ENCODE peak calls at places on chromosomes 13 and 19, in seven cellular contexts. T is esophagus squamous epithelium, V is cardiac muscle cell, J is fibroblast of lung, N is heart left ventricle, S is Karpas-422, Q is aorta. F is an unnamed sample. For H3K27me3 and H3K4me1, the result is how much of the 10 kb centered on the place peaks cover.

GRCh38 chr13:106738279-106738678 is 170.3 kb upstream of the ARGLU1 start:
- DNase-seq in J (no peak), Q (no peak), V (no peak), N (no peak), T (no peak), S (no peak), F (no peak)

GRCh38 chr13:32008518-32009175 is 22.9 kb upstream of the FRY start:
- DNase-seq in Q (no peak), N (no peak), V (no peak), S (no peak), T (no peak), J (no peak), F (no peak)

GRCh38 chr13:50387124-50387581 is 371.9 kb downstream of the KCNRG start:
- DNase-seq in J (peak), N (peak), S (peak), Q (no peak), V (peak), T (no peak), F (peak)

GRCh38 chr13:51026016-51026415 is 85.1 kb downstream of the C13orf42 start:
- DNase-seq in J (no peak), S (no peak), Q (no peak), V (no peak), T (no peak), N (no peak), F (no peak)

GRCh38 chr19:39735688-39736087 is 2.1 kb downstream of the CLC start:
- DNase-seq in V (no peak), T (no peak), J (no peak), Q (no peak), N (no peak), S (peak), F (no peak)

GRCh38 chr19:1512671-1513491 is at the start of gene ADAMTSL5:
- DNase-seq in Q (no peak), S (peak), T (no peak), V (peak), N (peak), J (peak), F (peak)

GRCh38 chr13:69524459-69525155 is 583.0 kb upstream of the ATXN8OS start:
- DNase-seq in T (no peak), N (no peak), J (peak), Q (no peak), V (no peak), S (peak), F (no peak)

GRCh38 chr13:110549795-110550160 is 11.7 kb downstream of the RAB20 start:
- DNase-seq in Q (peak), N (no peak), S (no peak), T (no peak), J (no peak), V (no peak), F (no peak)

GRCh38 chr19:50313812-50314536 is 15.2 kb downstream of the KCNC3 start:
- DNase-seq in V (peak), T (no peak), S (peak), Q (peak), N (no peak), J (no peak), F (no peak)

GRCh38 chr19:6065685-6066365 is 44.5 kb downstream of the RFX2 start:
- DNase-seq in V (no peak), N (no peak), T (no peak), J (no peak), Q (peak), S (no peak), F (peak)

GRCh38 chr13:99982741-99983400 is 1.3 kb downstream of the ZIC2 start:
- DNase-seq in Q (no peak), N (no peak), T (no peak), V (peak), S (no peak), J (no peak), F (no peak)

GRCh38 chr19:31562916-31563626 is 213.8 kb upstream of the TSHZ3 start:
- DNase-seq in Q (no peak), T (no peak), N (no peak), V (no peak), J (no peak), S (no peak), F (no peak)

GRCh38 chr13:92613921-92614320 is 612.7 kb upstream of the GPC6 start:
- DNase-seq in T (no peak), V (no peak), J (no peak), N (no peak), S (no peak), Q (no peak), F (no peak)

GRCh38 chr13:47215741-47216140 is 318.9 kb upstream of the HTR2A start:
- DNase-seq in J (peak), Q (no peak), V (no peak), N (no peak), T (no peak), S (no peak), F (no peak)

GRCh38 chr19:38869160-38869835 is 8.8 kb downstream of the RINL start:
- DNase-seq in V (no peak), Q (no peak), T (no peak), J (no peak), S (no peak), N (no peak), F (no peak)

GRCh38 chr13:64471916-64472315 is 2758.2 kb downstream of the PCDH9 start:
- DNase-seq in V (peak), J (peak), Q (no peak), N (no peak), S (peak), T (no peak), F (no peak)

DNA sequence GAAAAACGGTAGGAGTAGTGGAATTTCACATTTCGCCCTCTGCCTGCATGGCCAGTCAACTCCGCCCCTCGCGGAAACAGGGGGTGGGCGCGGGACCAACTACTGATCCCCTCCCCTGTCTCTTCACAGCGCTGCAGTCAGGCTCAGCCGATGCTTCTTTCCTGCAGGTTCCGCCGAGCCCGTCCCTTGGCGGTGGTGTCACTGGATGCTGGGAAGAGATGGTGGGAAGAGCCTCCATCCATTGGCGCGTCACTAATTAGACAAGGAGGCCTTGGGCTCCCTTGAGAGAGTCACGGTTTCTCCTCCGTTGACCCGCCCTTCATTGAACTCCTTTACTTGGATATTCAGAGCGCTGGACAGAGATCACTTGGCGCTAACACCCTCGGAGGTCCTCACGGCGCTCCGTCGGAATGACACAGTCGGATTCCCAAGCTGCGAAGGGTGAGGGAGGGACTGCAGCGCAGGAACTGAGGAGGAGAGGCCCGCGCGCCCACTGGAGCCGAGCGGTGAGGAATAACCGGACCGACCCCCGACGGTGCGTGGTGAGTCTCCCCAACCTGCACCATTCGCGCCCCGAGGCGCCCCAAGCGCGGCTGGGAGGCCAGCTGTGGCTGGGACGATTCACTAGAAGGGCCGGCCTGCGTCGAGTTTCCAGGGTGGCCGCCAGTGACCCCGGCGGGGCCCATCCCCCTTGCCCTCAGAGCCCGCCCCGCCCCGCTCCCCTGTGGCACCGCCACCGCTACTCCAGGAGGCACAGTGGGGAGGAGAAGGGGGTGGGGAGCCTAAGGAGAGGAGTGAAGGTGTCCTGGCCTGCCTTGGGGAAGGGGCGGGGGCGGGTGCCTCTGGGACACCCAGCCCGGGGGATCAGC is 11.2 kb upstream of the CEACAM21 start:
- DNase-seq in V (peak), J (no peak), Q (no peak), N (no peak), T (no peak), S (no peak), F (no peak)
- H3K27me3 ChIP-seq in V (under half), J (under half), Q (under half), N (under half), T (half or more), S (under half), F (half or more)

DNA sequence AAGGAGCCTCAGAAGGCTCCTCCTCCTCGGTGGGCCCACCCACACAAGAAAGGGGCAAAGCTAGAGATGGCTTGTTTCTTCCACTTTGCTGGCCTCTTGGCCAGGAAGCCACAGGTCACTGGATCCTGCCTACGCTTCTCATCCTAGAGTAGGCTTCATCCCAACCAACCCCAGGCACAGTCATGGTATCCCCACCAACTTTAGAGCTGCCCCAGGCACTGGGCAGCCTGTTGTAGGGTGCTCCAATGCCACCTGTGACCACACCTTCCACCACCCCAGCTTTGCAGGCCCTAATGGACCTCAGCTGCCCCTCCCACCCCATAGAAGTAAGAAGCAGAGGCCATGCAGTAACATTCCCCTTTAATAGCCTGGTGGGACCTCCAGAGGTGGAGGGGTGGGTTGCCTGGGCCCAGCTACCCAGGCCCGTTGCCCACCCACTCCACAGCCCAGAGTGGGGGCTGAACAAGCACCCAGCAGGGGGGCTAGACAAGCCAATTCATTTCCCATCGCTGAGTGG is 522 bp upstream of the CHMP2A start:
- DNase-seq in N (no peak), V (no peak), S (no peak), J (no peak), Q (peak), T (no peak), F (peak)
- H3K4me3 ChIP-seq in N (peak), V (peak), S (peak), J (peak), Q (no peak), T (peak), F (peak)

GRCh38 chr19:19866599-19867248 is 1.0 kb downstream of the ZNF253 start:
- DNase-seq in N (no peak), J (peak), V (peak), T (no peak), S (peak), Q (no peak), F (no peak)

GRCh38 chr19:19865750-19866598 is at the start of gene ZNF253:
- DNase-seq in N (peak), T (peak), Q (peak), V (peak), S (peak), J (peak), F (peak)

GRCh38 chr19:19873381-19873780 is 7.7 kb downstream of the ZNF253 start:
- DNase-seq in J (no peak), N (no peak), V (no peak), S (no peak), Q (no peak), T (no peak), F (no peak)

GRCh38 chr19:19871932-19872331 is 6.2 kb downstream of the ZNF253 start:
- DNase-seq in V (no peak), T (no peak), J (no peak), N (no peak), S (no peak), Q (no peak), F (no peak)
- H3K4me1 ChIP-seq in V (under half), T (under half), J (under half), N (under half), S (under half), Q (under half), F (half or more)

DNA sequence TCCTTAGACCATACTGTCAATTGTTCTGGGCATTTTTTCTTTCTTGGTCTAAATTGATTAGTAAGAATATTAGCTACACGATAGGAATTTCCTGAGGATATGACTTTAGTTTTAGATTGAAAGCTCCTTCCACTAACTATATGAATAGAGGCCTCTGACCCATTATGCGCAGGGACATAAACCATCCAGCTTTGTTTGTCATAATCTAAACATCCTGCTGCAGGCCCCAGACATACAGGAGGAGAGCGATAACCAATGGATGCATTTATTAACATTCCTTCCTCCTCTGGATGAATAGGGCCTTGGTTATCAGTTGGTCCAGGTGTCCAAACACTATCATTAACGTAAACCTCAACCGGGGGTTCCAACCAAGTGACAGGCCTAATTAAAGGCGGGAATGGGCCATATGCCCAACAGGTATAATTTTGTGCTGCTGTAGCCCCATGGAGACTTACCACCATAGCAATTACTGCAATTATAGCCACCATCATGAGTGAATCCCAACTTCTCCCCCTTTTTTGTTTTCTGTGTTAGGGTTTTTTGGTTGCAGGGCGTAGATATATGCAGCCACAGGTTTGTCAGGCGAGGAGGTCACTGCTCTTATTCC is 32.6 kb downstream of the CLEC4M start:
- DNase-seq in J (no peak), N (no peak), Q (no peak), S (no peak), V (no peak), T (no peak), F (no peak)
- H3K27me3 ChIP-seq in J (under half), N (under half), Q (under half), S (under half), V (under half), T (half or more), F (half or more)

DNA sequence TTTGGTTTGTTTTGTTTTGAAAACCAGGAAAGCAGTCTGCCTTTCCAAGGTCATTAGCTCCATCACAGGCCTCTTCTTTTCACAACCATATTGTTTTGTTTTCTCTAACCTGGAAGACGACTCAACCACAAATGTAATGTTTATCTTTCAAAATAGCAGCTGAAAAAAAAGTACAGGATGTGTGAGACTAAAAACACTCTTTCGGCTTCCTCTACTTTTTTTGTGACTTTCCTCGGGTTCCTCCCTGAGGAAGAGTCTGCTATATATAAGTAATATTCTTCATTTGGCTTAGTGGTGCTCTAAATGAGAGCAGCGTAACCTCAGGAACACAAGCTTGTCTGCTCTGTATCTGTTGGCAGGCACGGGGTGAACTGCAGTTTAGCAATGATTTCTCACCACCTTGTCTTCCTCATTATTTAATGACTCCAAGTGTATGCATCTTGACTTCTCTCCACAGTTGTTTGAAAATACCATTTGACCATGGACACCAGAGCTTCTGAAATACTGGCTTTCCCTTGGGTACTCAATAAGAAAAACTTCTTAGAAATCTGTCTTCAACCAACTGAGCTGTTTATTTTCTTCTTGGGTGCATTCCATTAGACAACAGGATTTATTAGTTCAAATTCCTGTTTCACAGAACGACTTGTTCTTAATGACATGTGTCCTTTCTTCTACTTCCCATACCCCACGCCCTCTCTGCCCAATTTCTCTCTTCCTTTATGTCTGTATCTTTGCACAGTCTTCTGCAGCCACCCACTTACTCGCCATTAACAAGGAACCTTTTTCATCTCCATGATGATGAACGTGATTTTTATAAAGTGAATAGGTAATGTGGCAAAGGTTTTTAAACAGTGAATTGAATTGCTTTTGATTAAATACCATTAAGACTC is 11.5 kb upstream of the ITM2B start:
- DNase-seq in Q (no peak), T (no peak), S (no peak), V (no peak), N (no peak), J (no peak), F (no peak)
- H3K4me3 ChIP-seq in Q (no peak), T (peak), S (no peak), V (no peak), N (peak), J (no peak), F (peak)

DNA sequence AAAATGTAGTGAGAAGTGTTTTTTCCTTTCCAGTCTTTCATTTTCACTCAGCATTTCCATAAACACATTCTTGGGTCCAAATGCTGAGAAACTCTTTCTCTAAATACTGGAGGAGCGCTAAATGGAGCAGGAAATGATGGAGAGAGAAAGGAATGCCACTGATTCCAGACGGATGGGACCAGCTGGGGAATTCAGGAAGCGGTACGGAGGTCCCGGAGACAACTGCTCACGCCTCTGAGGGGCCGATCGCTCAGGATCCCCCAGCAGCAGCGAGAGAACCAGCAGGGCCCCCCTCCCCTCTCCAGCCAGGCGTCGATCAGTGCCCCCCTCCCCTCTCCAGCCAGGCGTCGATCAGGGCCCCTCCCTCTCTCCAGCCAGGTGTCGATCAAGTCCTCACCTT is 13.2 kb downstream of the RASA3 start:
- DNase-seq in N (no peak), T (no peak), V (peak), Q (no peak), S (no peak), J (peak), F (no peak)
- H3K4me1 ChIP-seq in N (half or more), T (under half), V (under half), Q (under half), S (under half), J (half or more), F (half or more)

DNA sequence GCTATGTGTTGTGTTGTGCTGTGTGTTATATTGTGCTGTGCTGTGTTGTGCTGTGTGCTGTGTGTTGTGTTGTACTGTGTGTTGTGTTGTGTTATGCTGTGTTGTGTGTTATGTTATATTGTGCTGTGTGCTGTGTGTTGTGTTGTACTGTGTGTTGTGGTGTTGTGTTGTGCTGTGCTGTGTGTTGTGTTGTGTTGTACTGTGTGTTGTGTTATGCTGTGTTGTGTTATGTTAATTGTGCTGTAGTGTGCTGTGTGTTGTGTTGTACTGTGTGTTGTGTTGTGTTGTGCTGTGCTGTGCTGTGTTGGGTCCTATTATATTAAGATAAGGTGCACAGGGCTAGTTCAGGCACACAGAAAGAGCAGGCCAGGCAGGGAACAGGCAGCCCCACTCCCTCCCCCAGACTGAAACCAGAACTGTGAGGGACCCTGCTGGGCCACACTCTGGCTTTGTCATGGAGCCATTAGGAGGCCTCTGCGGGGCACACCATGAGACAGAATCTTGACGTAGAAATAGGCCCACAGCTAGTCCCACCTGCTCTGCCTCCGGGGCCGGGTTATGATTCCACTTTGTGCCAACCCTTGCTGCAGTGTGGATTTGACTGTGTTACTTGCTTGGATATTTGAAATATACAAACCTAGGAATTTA is 12.1 kb downstream of the SOX1 start:
- DNase-seq in T (no peak), Q (no peak), J (no peak), N (no peak), S (no peak), V (no peak), F (no peak)
- H3K27me3 ChIP-seq in T (half or more), Q (under half), J (under half), N (under half), S (under half), V (half or more), F (half or more)

DNA sequence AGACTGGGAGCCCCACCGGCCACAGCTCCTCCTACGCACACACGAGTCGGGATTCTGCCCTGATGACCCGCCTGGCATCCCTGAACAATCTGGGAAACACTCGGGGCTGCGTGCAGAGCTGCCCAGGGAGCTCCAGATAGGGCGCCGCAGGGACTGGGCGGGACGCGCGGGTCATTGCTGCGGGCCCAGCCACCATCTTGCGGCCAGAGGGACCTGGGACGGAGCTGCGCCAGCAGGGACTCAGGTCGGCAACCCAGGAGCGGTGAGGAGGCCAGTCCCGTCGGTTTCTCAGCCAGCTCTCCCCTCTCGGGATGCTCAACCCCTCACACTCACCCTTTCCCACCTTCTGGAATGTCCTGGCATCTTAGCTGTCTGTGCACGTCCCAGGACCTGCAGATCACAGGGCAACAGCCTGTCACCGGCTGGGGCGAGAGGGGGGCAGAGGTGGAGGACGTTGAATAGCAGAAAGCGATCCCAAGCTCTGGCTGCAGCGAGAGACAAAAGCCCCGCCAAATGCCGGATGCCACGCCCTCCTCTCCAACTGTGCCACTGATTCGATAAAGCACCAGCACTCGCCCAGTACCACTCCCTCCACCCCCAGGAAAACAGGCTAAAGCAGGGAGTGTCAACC is 20.4 kb upstream of the ZNF91 start:
- DNase-seq in J (no peak), N (peak), S (no peak), Q (no peak), V (peak), T (no peak), F (peak)
- H3K4me3 ChIP-seq in J (peak), N (peak), S (no peak), Q (peak), V (peak), T (peak), F (peak)

F was measured in left ventricle myocardium inferior.